ENCODE peak calls at places on chromosomes 7 and 10, in eight cellular contexts. Z, D, U, P, O, L, J and T are unnamed samples.

GRCh38 chr7:157691521-157692155 is 354.8 kb downstream of the DNAJB6 start:
- DNase-seq in O (no peak), D (no peak), L (no peak), P (no peak), Z (peak; percentile 52), J (peak; percentile 83), U (no peak), T (no peak)

GRCh38 chr7:123746055-123746454 is 2.7 kb downstream of the WASL start:
- DNase-seq in L (no peak), O (peak; percentile 53), P (no peak), J (no peak), D (no peak), U (no peak), Z (peak; percentile 16), T (peak; percentile 7)

GRCh38 chr7:113652501-113652900 is 266.3 kb downstream of the PPP1R3A start:
- DNase-seq in J (no peak), L (peak; percentile 81), P (no peak), O (no peak), Z (no peak), U (no peak), D (no peak), T (no peak)

GRCh38 chr7:116696707-116697106 is 24.7 kb downstream of the MET start:
- DNase-seq in L (no peak), P (no peak), Z (no peak), J (no peak), U (no peak), O (no peak), D (no peak), T (no peak)

GRCh38 chr7:16417958-16418357 is 3.4 kb downstream of the CRPPA start:
- DNase-seq in O (peak; percentile 78), Z (no peak), L (no peak), P (no peak), D (no peak), J (no peak), U (no peak), T (no peak)

GRCh38 chr7:117803476-117803875 is 69.8 kb downstream of the CTTNBP2 start:
- DNase-seq in L (no peak), Z (no peak), U (no peak), D (no peak), O (no peak), P (no peak), J (no peak), T (no peak)

GRCh38 chr10:1508096-1508495 is 229.2 kb downstream of the ADARB2 start:
- DNase-seq in D (no peak), L (no peak), J (no peak), U (no peak), P (no peak), O (no peak), Z (no peak), T (no peak)

GRCh38 chr10:94076325-94076841 is 82.7 kb downstream of the PLCE1 start:
- DNase-seq in O (no peak), U (no peak), L (no peak), D (peak; percentile 82), P (peak; percentile 39), Z (peak; percentile 24), J (no peak), T (peak; percentile 83)

GRCh38 chr10:78180306-78180705 is 146.6 kb downstream of the RPS24 start:
- DNase-seq in P (no peak), L (no peak), Z (no peak), U (no peak), J (no peak), D (no peak), O (no peak), T (no peak)

GRCh38 chr7:100465702-100466311 is 1.7 kb upstream of the SPACDR start:
- DNase-seq in J (no peak), U (no peak), P (peak; percentile 58), D (peak; percentile 79), Z (peak; percentile 81), O (peak; percentile 80), L (no peak), T (peak; percentile 90)

GRCh38 chr7:106312906-106313305 is 28.1 kb upstream of the NAMPT start:
- DNase-seq in O (no peak), D (no peak), L (no peak), U (no peak), Z (no peak), P (no peak), J (no peak), T (no peak)

GRCh38 chr10:6269953-6270867 is 67.5 kb downstream of the PFKFB3 start:
- DNase-seq in U (no peak), L (peak; percentile 90), P (no peak), D (no peak), Z (no peak), O (no peak), J (peak; percentile 37), T (no peak)

GRCh38 chr10:71771204-71771603 is 2.1 kb downstream of the VSIR start:
- DNase-seq in Z (no peak), J (no peak), U (no peak), L (no peak), D (no peak), P (no peak), O (no peak), T (no peak)

GRCh38 chr10:15369642-15370211 is 1.4 kb downstream of the FAM171A1 start:
- DNase-seq in O (no peak), Z (peak; percentile 40), P (no peak), J (no peak), D (no peak), U (no peak), L (no peak), T (peak; percentile 33)

GRCh38 chr7:1411414-1411813 is 47.9 kb downstream of the MICALL2 start:
- DNase-seq in J (no peak), D (no peak), P (no peak), U (no peak), O (no peak), L (no peak), Z (no peak), T (no peak)

GRCh38 chr7:77796960-77797359 is 1.3 kb downstream of the TMEM60 start:
- DNase-seq in D (no peak), L (no peak), P (no peak), J (no peak), O (no peak), Z (no peak), U (no peak), T (no peak)

GRCh38 chr7:94561841-94562514 is 52.4 kb downstream of the CASD1 start:
- DNase-seq in O (no peak), D (peak; percentile 20), Z (no peak), L (peak; percentile 31), P (peak; percentile 97), U (no peak), J (no peak), T (peak; percentile 42)

DNA sequence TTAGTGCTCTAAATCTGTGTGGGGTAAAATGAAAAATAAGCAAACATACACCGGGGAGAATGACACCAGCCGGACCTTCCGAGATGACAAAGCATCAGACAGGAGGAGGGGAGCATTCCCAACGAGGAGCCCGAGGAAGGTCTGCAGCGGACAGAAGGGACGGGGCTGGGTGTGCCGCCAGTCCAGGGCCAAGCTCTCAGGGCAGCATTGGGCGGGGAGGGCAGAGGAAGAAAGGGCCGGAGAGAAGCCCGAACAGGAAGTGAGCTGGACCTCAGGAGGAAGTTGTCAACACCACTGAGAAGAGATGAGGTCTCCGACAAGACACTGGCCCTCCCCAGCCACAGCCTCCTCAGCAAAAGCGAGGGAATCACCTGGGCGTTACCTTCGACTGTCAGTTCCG is 182.6 kb upstream of the RNF32 start:
- DNase-seq in J (no peak), P (no peak), U (no peak), Z (no peak), L (no peak), D (no peak), O (no peak), T (no peak)
- H3K9ac ChIP-seq in J (no peak overlapping the region), P (no peak overlapping the region), U (no peak overlapping the region), Z (no peak overlapping the region), L (no peak overlapping the region), D (no peak overlapping the region), O (no peak overlapping the region), T (no peak overlapping the region)

DNA sequence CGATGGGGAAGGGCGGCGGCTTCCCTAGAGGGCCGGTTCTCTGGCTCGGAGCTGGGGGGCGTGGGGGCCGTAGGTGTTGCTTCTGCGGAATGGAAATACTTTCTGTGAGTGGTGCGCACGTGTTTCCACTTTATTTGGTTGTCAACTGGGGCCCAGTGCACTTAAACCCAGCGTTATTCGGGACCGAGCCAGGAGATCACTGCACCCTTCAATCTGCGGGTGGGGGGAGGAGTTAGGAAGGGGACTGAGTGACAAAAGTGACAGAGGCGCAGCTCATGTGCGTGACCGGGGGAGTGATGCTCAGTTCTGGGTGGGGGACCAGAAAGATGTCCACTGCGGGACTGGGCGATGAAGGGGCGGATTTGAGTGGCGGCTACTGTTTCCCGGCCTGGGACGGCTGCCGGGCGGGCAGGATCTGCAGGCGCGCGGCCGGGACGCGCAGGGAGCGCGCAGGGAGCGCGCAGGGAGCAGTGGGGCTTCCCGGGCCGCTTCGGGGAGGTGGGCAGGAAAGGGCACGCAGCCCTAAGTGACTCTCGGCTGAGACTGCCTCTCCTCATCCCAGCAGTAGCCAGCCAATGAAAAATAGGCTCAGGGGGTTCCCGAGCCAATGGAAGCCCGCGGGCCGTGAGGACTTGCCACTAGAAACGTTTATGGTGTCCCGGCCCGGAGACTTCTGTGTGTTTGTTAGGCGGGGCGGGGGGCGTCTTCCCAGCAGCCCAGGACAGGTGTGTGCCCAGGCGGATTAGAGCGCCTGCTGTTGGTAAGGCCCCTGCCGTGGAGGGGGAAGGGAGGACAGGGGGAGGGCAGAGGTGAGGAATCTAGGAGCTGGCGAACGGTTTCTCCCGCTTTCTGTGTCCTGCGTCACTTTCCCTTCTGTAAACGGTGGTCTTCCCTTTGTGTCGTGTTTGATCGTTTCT is 54.3 kb upstream of the KDM7A start:
- DNase-seq in O (no peak), U (peak; percentile 40), P (peak; percentile 93), J (peak; percentile 42), D (no peak), L (peak; percentile 16), Z (peak; percentile 87), T (peak; percentile 56)
- TF ChIP-seq EZH2 in O (no peak), U (no peak), P (no peak), J (no peak), D (no peak), L (no peak), Z (peak; percentile 67), T (no peak)

GRCh38 chr7:150410131-150410530 is 31.0 kb downstream of the ZNF775 start:
- DNase-seq in O (no peak), P (no peak), L (no peak), Z (no peak), D (no peak), U (no peak), J (no peak), T (no peak)

GRCh38 chr7:150410680-150411346 is 31.7 kb downstream of the ZNF775 start:
- DNase-seq in D (no peak), O (no peak), Z (no peak), P (no peak), U (no peak), L (no peak), J (no peak), T (no peak)

GRCh38 chr7:150408393-150409299 is 29.5 kb downstream of the ZNF775 start:
- DNase-seq in J (peak; percentile 62), U (no peak), L (no peak), D (no peak), O (no peak), P (no peak), Z (no peak), T (no peak)

GRCh38 chr7:150407588-150408392 is 28.7 kb downstream of the ZNF775 start:
- DNase-seq in O (no peak), L (no peak), P (no peak), Z (no peak), U (no peak), D (no peak), J (no peak), T (no peak)

GRCh38 chr7:150409300-150410030 is 30.3 kb downstream of the ZNF775 start:
- DNase-seq in J (no peak), O (no peak), P (no peak), Z (no peak), L (no peak), U (no peak), D (no peak), T (no peak)
- H3K4me2 ChIP-seq in J (no peak overlapping the region), O (no peak overlapping the region), P (no peak overlapping the region), Z (no peak overlapping the region), L (no peak overlapping the region), U (no peak overlapping the region), D (no peak overlapping the region), T (no peak overlapping the region)

GRCh38 chr7:133434246-133434865 is 181.5 kb downstream of the EXOC4 start:
- DNase-seq in J (peak; percentile 26), Z (peak; percentile 32), L (peak; percentile 8), U (no peak), O (peak; percentile 43), P (peak; percentile 24), D (peak; percentile 67), T (peak; percentile 63)
- H3K9ac ChIP-seq in J (no peak overlapping the region), Z (no peak overlapping the region), L (no peak overlapping the region), U (no peak overlapping the region), O (no peak overlapping the region), P (no peak overlapping the region), D (no peak overlapping the region), T (no peak overlapping the region)